ENCODE peak calls at places on chromosomes 12 and 14, in nine cellular contexts. U, J, X, A, H, S, K, Y and R are unnamed samples.

GRCh38 chr14:90263748-90264449 is 7.5 kb downstream of the PSMC1 start:
- ATAC-seq in X (no peak), H (no peak), S (no peak), K (no peak), Y (peak; percentile 72), J (no peak), A (no peak), U (no peak), R (no peak)

GRCh38 chr12:46442723-46443122 is 70.2 kb upstream of the SLC38A2 start:
- ATAC-seq in Y (no peak), A (no peak), K (no peak), H (no peak), U (no peak), S (no peak), J (no peak), X (peak; percentile 64), R (no peak)

GRCh38 chr12:6959376-6960290 is 8.5 kb downstream of the PTPN6 start:
- ATAC-seq in K (peak; percentile 6), S (peak; percentile 52), J (no peak), U (no peak), H (no peak), A (peak; percentile 17), Y (peak; percentile 0), X (no peak), R (no peak)

GRCh38 chr12:103952497-103952896 is 13.2 kb upstream of the TDG start:
- ATAC-seq in A (no peak), U (no peak), J (no peak), S (no peak), K (no peak), X (no peak), Y (no peak), H (no peak), R (no peak)

GRCh38 chr12:56676851-56677601 is 11.1 kb downstream of the PTGES3 start:
- ATAC-seq in X (no peak), A (peak; percentile 34), J (peak; percentile 46), Y (peak; percentile 61), S (no peak), K (no peak), H (no peak), U (no peak), R (no peak)

GRCh38 chr12:27573972-27574371 is 50.0 kb downstream of the PPFIBP1 start:
- ATAC-seq in H (peak; percentile 50), J (no peak), X (peak; percentile 48), U (no peak), S (no peak), K (no peak), Y (no peak), A (no peak), R (no peak)

GRCh38 chr14:42715316-42715715 is 1108.6 kb downstream of the LRFN5 start:
- ATAC-seq in U (no peak), Y (no peak), H (no peak), S (no peak), J (no peak), K (no peak), X (no peak), A (no peak), R (no peak)

GRCh38 chr12:50050410-50051280 is 6.8 kb upstream of the ASIC1 start:
- ATAC-seq in Y (no peak), K (peak; percentile 89), J (no peak), A (peak; percentile 93), S (no peak), H (peak; percentile 81), U (peak; percentile 79), X (no peak), R (no peak)

GRCh38 chr14:35390577-35391387 is 13.8 kb downstream of the NFKBIA start:
- ATAC-seq in U (no peak), A (no peak), S (no peak), X (peak; percentile 48), Y (peak; percentile 51), J (peak; percentile 46), K (no peak), H (peak; percentile 57), R (peak; percentile 67)

GRCh38 chr14:94977016-94977415 is 180.3 kb downstream of the DICER1 start:
- ATAC-seq in S (no peak), U (no peak), A (no peak), H (peak; percentile 74), K (no peak), Y (no peak), X (no peak), J (no peak), R (no peak)

GRCh38 chr12:116128779-116129178 is 148.7 kb downstream of the MED13L start:
- ATAC-seq in J (no peak), K (no peak), Y (no peak), X (no peak), A (no peak), S (no peak), H (no peak), U (no peak), R (no peak)